ENCODE peak calls at places on chromosomes 1 and 21, in four cellular contexts. One of them, this sample, is unnamed.

GRCh38 chr21:43811262-43812105 is 22.1 kb downstream of the RRP1 start:
- DNase-seq in mesenchymal stem cell: no peak
- DNase-seq in stimulated activated CD8-positive, alpha-beta memory T cell treated with anti-CD3 and anti-CD28 coated beads, Interleukin-7, amount 100 ng/mL, for 24 hours: no peak
- DNase-seq in NCI-H1694: peak
- DNase-seq in this sample: no peak

GRCh38 chr1:245079021-245079609 is 75.7 kb upstream of the KIF26B start:
- DNase-seq in mesenchymal stem cell: peak
- DNase-seq in NCI-H1694: peak
- DNase-seq in stimulated activated CD8-positive, alpha-beta memory T cell treated with anti-CD3 and anti-CD28 coated beads, Interleukin-7, amount 100 ng/mL, for 24 hours: no peak
- DNase-seq in this sample: no peak

GRCh38 chr1:20493839-20494608 is 8.0 kb upstream of the CAMK2N1 start:
- DNase-seq in NCI-H1694: peak
- DNase-seq in stimulated activated CD8-positive, alpha-beta memory T cell treated with anti-CD3 and anti-CD28 coated beads, Interleukin-7, amount 100 ng/mL, for 24 hours: peak
- DNase-seq in mesenchymal stem cell: peak
- DNase-seq in this sample: peak

GRCh38 chr1:160657477-160657820 is 10.6 kb upstream of the SLAMF1 start:
- DNase-seq in mesenchymal stem cell: peak
- DNase-seq in stimulated activated CD8-positive, alpha-beta memory T cell treated with anti-CD3 and anti-CD28 coated beads, Interleukin-7, amount 100 ng/mL, for 24 hours: no peak
- DNase-seq in NCI-H1694: no peak
- DNase-seq in this sample: no peak

GRCh38 chr1:42925132-42925769 is 33.4 kb downstream of the SLC2A1 start:
- DNase-seq in mesenchymal stem cell: no peak
- DNase-seq in stimulated activated CD8-positive, alpha-beta memory T cell treated with anti-CD3 and anti-CD28 coated beads, Interleukin-7, amount 100 ng/mL, for 24 hours: no peak
- DNase-seq in NCI-H1694: no peak
- DNase-seq in this sample: no peak

GRCh38 chr1:64911326-64911725 is 55.0 kb downstream of the JAK1 start:
- DNase-seq in NCI-H1694: no peak
- DNase-seq in stimulated activated CD8-positive, alpha-beta memory T cell treated with anti-CD3 and anti-CD28 coated beads, Interleukin-7, amount 100 ng/mL, for 24 hours: no peak
- DNase-seq in mesenchymal stem cell: no peak
- DNase-seq in this sample: no peak

GRCh38 chr21:14773777-14774345 is 227.7 kb upstream of the SAMSN1 start:
- DNase-seq in mesenchymal stem cell: peak
- DNase-seq in NCI-H1694: peak
- DNase-seq in stimulated activated CD8-positive, alpha-beta memory T cell treated with anti-CD3 and anti-CD28 coated beads, Interleukin-7, amount 100 ng/mL, for 24 hours: peak
- DNase-seq in this sample: no peak

GRCh38 chr1:55887103-55887712 is 672.0 kb upstream of the USP24 start:
- DNase-seq in mesenchymal stem cell: peak
- DNase-seq in stimulated activated CD8-positive, alpha-beta memory T cell treated with anti-CD3 and anti-CD28 coated beads, Interleukin-7, amount 100 ng/mL, for 24 hours: no peak
- DNase-seq in NCI-H1694: no peak
- DNase-seq in this sample: no peak

GRCh38 chr1:26785611-26786436 is 1.9 kb upstream of the PIGV start:
- DNase-seq in NCI-H1694: no peak
- DNase-seq in stimulated activated CD8-positive, alpha-beta memory T cell treated with anti-CD3 and anti-CD28 coated beads, Interleukin-7, amount 100 ng/mL, for 24 hours: no peak
- DNase-seq in mesenchymal stem cell: peak
- DNase-seq in this sample: no peak

GRCh38 chr1:181166377-181167196 is 78.1 kb downstream of the IER5 start:
- DNase-seq in mesenchymal stem cell: peak
- DNase-seq in NCI-H1694: peak
- DNase-seq in stimulated activated CD8-positive, alpha-beta memory T cell treated with anti-CD3 and anti-CD28 coated beads, Interleukin-7, amount 100 ng/mL, for 24 hours: peak
- DNase-seq in this sample: peak

GRCh38 chr1:63022319-63022718 is 238.4 kb downstream of the ATG4C start:
- DNase-seq in NCI-H1694: no peak
- DNase-seq in stimulated activated CD8-positive, alpha-beta memory T cell treated with anti-CD3 and anti-CD28 coated beads, Interleukin-7, amount 100 ng/mL, for 24 hours: no peak
- DNase-seq in mesenchymal stem cell: no peak
- DNase-seq in this sample: no peak

GRCh38 chr1:2875677-2876531 is 74.4 kb upstream of the TTC34 start:
- DNase-seq in NCI-H1694: no peak
- DNase-seq in mesenchymal stem cell: no peak
- DNase-seq in stimulated activated CD8-positive, alpha-beta memory T cell treated with anti-CD3 and anti-CD28 coated beads, Interleukin-7, amount 100 ng/mL, for 24 hours: no peak
- DNase-seq in this sample: no peak

GRCh38 chr21:41333752-41334151 is 17.2 kb downstream of the FAM3B start:
- DNase-seq in stimulated activated CD8-positive, alpha-beta memory T cell treated with anti-CD3 and anti-CD28 coated beads, Interleukin-7, amount 100 ng/mL, for 24 hours: no peak
- DNase-seq in mesenchymal stem cell: no peak
- DNase-seq in NCI-H1694: no peak
- DNase-seq in this sample: no peak

GRCh38 chr1:169003864-169004516 is 102.5 kb upstream of the ATP1B1 start:
- DNase-seq in stimulated activated CD8-positive, alpha-beta memory T cell treated with anti-CD3 and anti-CD28 coated beads, Interleukin-7, amount 100 ng/mL, for 24 hours: no peak
- DNase-seq in NCI-H1694: no peak
- DNase-seq in mesenchymal stem cell: peak
- DNase-seq in this sample: no peak

GRCh38 chr1:198373376-198373775 is 167.1 kb downstream of the ATP6V1G3 start:
- DNase-seq in NCI-H1694: no peak
- DNase-seq in mesenchymal stem cell: peak
- DNase-seq in stimulated activated CD8-positive, alpha-beta memory T cell treated with anti-CD3 and anti-CD28 coated beads, Interleukin-7, amount 100 ng/mL, for 24 hours: no peak
- DNase-seq in this sample: no peak

GRCh38 chr1:44786138-44786840 is 1.7 kb downstream of the BEST4 start:
- DNase-seq in NCI-H1694: peak
- DNase-seq in stimulated activated CD8-positive, alpha-beta memory T cell treated with anti-CD3 and anti-CD28 coated beads, Interleukin-7, amount 100 ng/mL, for 24 hours: no peak
- DNase-seq in mesenchymal stem cell: peak
- DNase-seq in this sample: no peak

GRCh38 chr1:2548068-2548589 is 8.0 kb upstream of the TNFRSF14 start:
- DNase-seq in NCI-H1694: peak
- DNase-seq in stimulated activated CD8-positive, alpha-beta memory T cell treated with anti-CD3 and anti-CD28 coated beads, Interleukin-7, amount 100 ng/mL, for 24 hours: no peak
- DNase-seq in mesenchymal stem cell: peak
- DNase-seq in this sample: peak

GRCh38 chr1:160108888-160109662 is 6.5 kb upstream of the ATP1A2 start:
- DNase-seq in stimulated activated CD8-positive, alpha-beta memory T cell treated with anti-CD3 and anti-CD28 coated beads, Interleukin-7, amount 100 ng/mL, for 24 hours: no peak
- DNase-seq in mesenchymal stem cell: peak
- DNase-seq in NCI-H1694: peak
- DNase-seq in this sample: no peak